ENCODE peak calls at places on chromosomes 11 and 22, in ten cellular contexts. B is activated T-cell treated with anti-CD3 and anti-CD28 coated beads, Interleukin-2, amount 50 U/mL, for 72 hours; S is NCI-H1694 treated with DMSO at 0.1 percent for 48 hours; X is stimulated activated CD8-positive, alpha-beta memory T cell treated with anti-CD3 and anti-CD28 coated beads, Interleukin-12 subunit alpha, Interleukin-12 subunit beta, amount 100 ng/mL, for 4 hours; P is astrocyte of the hippocampus; W is CD8-positive, alpha-beta memory T cell; Y is fibroblast of lung; E is frontal cortex; K is ELF-1; J is left lung. M is an unnamed sample.
A peak's percentile ranks its signal among the peaks of the same experiment; 100 is the strongest.

GRCh38 chr11:73326929-73327811 is 19.1 kb downstream of the ARHGEF17 start:
- DNase-seq in B (peak; percentile 17), S (no peak), X (no peak), P (no peak), W (no peak), Y (peak; percentile 58), E (no peak), K (no peak), J (no peak), M (no peak)

GRCh38 chr11:10891321-10891720 is 33.5 kb upstream of the ZBED5 start:
- DNase-seq in B (no peak), S (no peak), X (no peak), P (no peak), W (no peak), Y (no peak), E (no peak), K (no peak), J (no peak), M (no peak)

GRCh38 chr11:123351375-123351774 is 78.7 kb upstream of the GRAMD1B start:
- DNase-seq in B (no peak), S (peak; percentile 80), X (no peak), P (no peak), W (no peak), Y (peak; percentile 18), E (peak; percentile 35), K (peak; percentile 32), J (no peak), M (peak; percentile 77)

GRCh38 chr11:72584293-72584921 is 89.8 kb downstream of the PDE2A start:
- DNase-seq in B (peak; percentile 53), S (no peak), X (peak; percentile 46), P (peak; percentile 19), W (peak; percentile 69), Y (peak; percentile 6), E (peak; percentile 60), K (peak; percentile 63), J (peak; percentile 85), M (peak; percentile 73)

GRCh38 chr22:43600265-43600664 is 188.5 kb downstream of the MPPED1 start:
- DNase-seq in B (no peak), S (no peak), X (no peak), P (no peak), W (no peak), Y (no peak), E (no peak), K (no peak), J (no peak), M (no peak)

GRCh38 chr11:75603791-75604736 is 42.0 kb downstream of the SERPINH1 start:
- DNase-seq in B (no peak), S (no peak), X (no peak), P (peak; percentile 72), W (no peak), Y (peak; percentile 82), E (no peak), K (no peak), J (no peak), M (no peak)

GRCh38 chr11:102367364-102367763 is 20.4 kb downstream of the BIRC2 start:
- DNase-seq in B (no peak), S (no peak), X (no peak), P (no peak), W (no peak), Y (peak; percentile 47), E (peak; percentile 30), K (no peak), J (no peak), M (peak; percentile 11)

GRCh38 chr22:19824197-19825015 is 30.3 kb downstream of the GNB1L start:
- DNase-seq in B (no peak), S (no peak), X (no peak), P (no peak), W (no peak), Y (no peak), E (no peak), K (peak; percentile 34), J (peak; percentile 25), M (no peak)

GRCh38 chr11:130037881-130038601 is 31.7 kb upstream of the APLP2 start:
- DNase-seq in B (no peak), S (no peak), X (no peak), P (peak; percentile 16), W (no peak), Y (peak; percentile 30), E (no peak), K (peak; percentile 32), J (no peak), M (no peak)

GRCh38 chr11:79390923-79391322 is 49.9 kb downstream of the TENM4 start:
- DNase-seq in B (no peak), S (no peak), X (no peak), P (no peak), W (no peak), Y (no peak), E (no peak), K (no peak), J (no peak), M (no peak)